ENCODE peak calls at places on chromosome 6, in nine cellular contexts. O is GM12864, Q is transverse colon, R is breast epithelium, T is lung, B is fibroblast of lung, C is ascending aorta, X is H1, U is heart left ventricle. Y is an unnamed sample.

GRCh38 chr6:16078064-16078463 is 50.8 kb upstream of the MYLIP start:
- DNase-seq in X (no peak), C (no peak), O (peak), U (no peak), B (no peak), T (no peak), R (no peak), Q (no peak), Y (no peak)

GRCh38 chr6:14871196-14871595 is 374.7 kb upstream of the JARID2 start:
- DNase-seq in X (no peak), C (no peak), B (peak), T (no peak), U (no peak), O (no peak), R (no peak), Q (no peak), Y (no peak)

GRCh38 chr6:148951662-148952061 is 204.8 kb downstream of the UST start:
- DNase-seq in R (no peak), O (no peak), X (no peak), U (no peak), T (no peak), Q (no peak), C (no peak), B (no peak), Y (no peak)

GRCh38 chr6:136546321-136546720 is 3.9 kb downstream of the MAP7 start:
- DNase-seq in T (no peak), O (no peak), Q (no peak), X (no peak), R (no peak), C (no peak), B (no peak), U (no peak), Y (no peak)

GRCh38 chr6:156883497-156884252 is 106.5 kb downstream of the ARID1B start:
- DNase-seq in R (no peak), X (no peak), Q (peak), U (no peak), C (no peak), T (peak), B (no peak), O (no peak), Y (no peak)

GRCh38 chr6:82862543-82862942 is 203.1 kb downstream of the UBE3D start:
- DNase-seq in B (peak), O (no peak), C (no peak), X (no peak), T (no peak), U (no peak), Q (no peak), R (no peak), Y (peak)

GRCh38 chr6:136952714-136953260 is 30.7 kb downstream of the SLC35D3 start:
- DNase-seq in Q (no peak), R (no peak), T (no peak), O (no peak), U (no peak), X (no peak), B (peak), C (no peak), Y (no peak)

GRCh38 chr6:148524509-148524908 is 181.9 kb downstream of the SASH1 start:
- DNase-seq in U (no peak), B (peak), R (no peak), T (no peak), O (no peak), X (no peak), C (peak), Q (no peak), Y (peak)

GRCh38 chr6:52697903-52698302 is 27.0 kb downstream of the TMEM14A start:
- DNase-seq in R (no peak), C (no peak), O (no peak), X (no peak), B (no peak), U (no peak), T (no peak), Q (no peak), Y (no peak)

GRCh38 chr6:85127179-85127498 is 322.7 kb upstream of the NT5E start:
- DNase-seq in B (no peak), O (no peak), Q (no peak), R (no peak), T (no peak), X (no peak), C (no peak), U (no peak), Y (no peak)

GRCh38 chr6:85129881-85130280 is 320.0 kb upstream of the NT5E start:
- DNase-seq in C (no peak), T (no peak), Q (no peak), U (no peak), R (no peak), X (no peak), O (no peak), B (no peak), Y (peak)

GRCh38 chr6:85127696-85128225 is 322.1 kb upstream of the NT5E start:
- DNase-seq in R (no peak), U (no peak), T (no peak), C (no peak), Q (no peak), X (no peak), O (no peak), B (no peak), Y (peak)

GRCh38 chr6:85124472-85125428 is 325.1 kb upstream of the NT5E start:
- DNase-seq in B (no peak), C (no peak), O (no peak), U (no peak), R (no peak), Q (no peak), X (no peak), T (no peak), Y (peak)

DNA sequence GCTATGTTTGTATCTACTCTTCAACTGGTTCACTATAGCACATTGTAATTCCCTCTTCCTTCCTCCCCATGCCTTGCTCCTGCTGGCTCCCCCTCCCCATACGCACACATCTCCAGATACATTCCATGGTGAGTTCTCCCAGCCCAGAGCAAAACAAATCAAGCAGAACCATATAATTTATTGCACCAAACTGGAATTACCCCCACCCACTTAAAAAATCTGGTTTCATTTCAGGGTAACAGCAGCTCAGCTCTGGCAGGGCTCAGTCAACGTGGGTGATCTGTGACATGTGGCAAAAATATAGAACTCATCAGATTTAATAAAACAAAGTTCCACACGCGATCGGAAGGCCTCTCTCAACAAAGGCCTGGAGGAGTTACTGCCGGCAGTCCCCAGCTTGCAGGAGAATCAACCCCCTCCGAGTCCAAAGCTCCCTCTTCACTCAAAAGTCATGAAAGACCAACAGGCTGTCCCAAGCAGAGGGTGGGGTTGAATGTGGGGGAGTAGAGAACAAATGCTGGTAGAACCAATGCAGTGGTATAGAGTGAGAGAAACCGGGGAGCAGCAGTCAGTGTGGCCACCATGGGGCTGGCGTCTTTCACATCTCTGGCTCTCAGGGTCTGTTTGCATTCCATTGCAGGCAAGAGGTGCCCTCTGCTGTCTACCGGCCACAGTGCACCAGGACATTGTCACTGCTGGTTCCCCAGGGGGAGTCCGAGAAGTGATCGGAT is 323.3 kb upstream of the NT5E start:
- DNase-seq in U (peak), T (peak), Q (peak), R (no peak), B (peak), C (peak), O (no peak), X (peak), Y (peak)
- TF ChIP-seq CTCF in U (no peak), T (no peak), Q (peak), R (no peak), B (peak), C (peak), O (peak), X (peak), Y (peak)

GRCh38 chr6:56902551-56903464 is 52.1 kb upstream of the BEND6 start:
- DNase-seq in B (peak), O (no peak), Q (no peak), R (no peak), T (no peak), C (no peak), X (no peak), U (no peak), Y (peak)
- H3K4me3 ChIP-seq in B (no peak), O (no peak), Q (no peak), R (peak), T (no peak), C (no peak), X (no peak), U (no peak), Y (peak)

GRCh38 chr6:25028346-25028745 is 92.6 kb upstream of the RIPOR2 start:
- DNase-seq in B (no peak), U (no peak), X (no peak), Q (no peak), O (no peak), R (no peak), T (no peak), C (no peak), Y (no peak)

GRCh38 chr6:25026723-25027122 is 91.0 kb upstream of the RIPOR2 start:
- DNase-seq in U (no peak), B (no peak), X (no peak), Q (no peak), T (peak), R (no peak), O (no peak), C (no peak), Y (no peak)

GRCh38 chr6:25025248-25025918 is 89.6 kb upstream of the RIPOR2 start:
- DNase-seq in O (no peak), Q (no peak), T (no peak), U (no peak), C (no peak), X (no peak), B (no peak), R (no peak), Y (no peak)

GRCh38 chr6:25025919-25026301 is 90.2 kb upstream of the RIPOR2 start:
- DNase-seq in X (no peak), R (no peak), Q (no peak), O (no peak), T (no peak), B (peak), C (no peak), U (no peak), Y (no peak)

GRCh38 chr6:25027221-25027916 is 91.6 kb upstream of the RIPOR2 start:
- DNase-seq in X (no peak), C (no peak), Q (peak), B (no peak), R (no peak), T (peak), O (peak), U (no peak), Y (no peak)
- TF ChIP-seq CTCF in X (peak), C (no peak), Q (peak), B (no peak), R (no peak), T (no peak), O (peak), U (no peak), Y (no peak)

DNA sequence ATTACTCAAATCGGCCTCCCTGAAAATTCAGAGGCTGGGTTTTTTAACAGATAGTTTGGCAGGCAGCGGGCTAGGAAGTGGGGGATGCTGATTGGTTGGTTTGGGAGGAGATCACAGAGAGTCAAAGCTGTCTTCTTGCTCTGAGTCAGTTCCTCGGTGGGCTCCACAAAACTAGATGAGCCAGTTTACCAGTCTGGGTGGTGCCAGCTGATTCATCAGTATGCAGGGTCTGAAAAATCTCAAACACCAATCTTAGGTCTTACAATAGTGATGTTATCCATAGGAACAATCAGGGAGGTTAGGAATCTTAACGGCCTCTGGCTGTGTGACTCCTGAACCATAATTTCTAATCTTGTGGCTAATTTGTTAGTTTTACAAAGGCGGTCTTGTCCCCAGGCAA is 190.7 kb downstream of the C6orf118 start:
- DNase-seq in O (no peak), Q (no peak), R (no peak), X (no peak), C (no peak), B (no peak), U (no peak), T (no peak), Y (no peak)
- H3K4me3 ChIP-seq in O (no peak), Q (no peak), R (no peak), X (no peak), C (no peak), B (no peak), U (no peak), T (no peak), Y (no peak)

DNA sequence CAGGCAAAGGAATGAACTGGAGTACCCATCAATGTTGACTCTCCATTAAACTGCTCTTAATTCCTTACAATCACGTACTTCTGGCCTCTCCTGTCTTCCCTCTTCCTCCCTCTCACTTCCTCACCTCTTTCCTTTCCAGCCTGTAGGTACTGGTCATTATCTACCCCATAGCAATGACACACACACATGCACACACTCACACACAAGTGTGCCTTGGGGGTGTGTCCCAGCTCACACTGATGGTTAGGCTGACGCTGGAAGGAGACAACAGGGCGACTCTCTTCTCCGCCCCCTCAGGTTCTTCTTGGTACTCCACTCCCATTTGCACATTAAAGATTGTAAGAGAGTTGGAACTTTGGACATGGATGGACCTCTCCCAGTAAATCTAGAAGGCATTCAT is 14.0 kb upstream of the SERPINB9 start:
- DNase-seq in C (peak), T (peak), B (no peak), R (no peak), U (no peak), Q (no peak), X (peak), O (no peak), Y (no peak)
- TF ChIP-seq CTCF in C (no peak), T (no peak), B (no peak), R (no peak), U (no peak), Q (peak), X (peak), O (peak), Y (no peak)

DNA sequence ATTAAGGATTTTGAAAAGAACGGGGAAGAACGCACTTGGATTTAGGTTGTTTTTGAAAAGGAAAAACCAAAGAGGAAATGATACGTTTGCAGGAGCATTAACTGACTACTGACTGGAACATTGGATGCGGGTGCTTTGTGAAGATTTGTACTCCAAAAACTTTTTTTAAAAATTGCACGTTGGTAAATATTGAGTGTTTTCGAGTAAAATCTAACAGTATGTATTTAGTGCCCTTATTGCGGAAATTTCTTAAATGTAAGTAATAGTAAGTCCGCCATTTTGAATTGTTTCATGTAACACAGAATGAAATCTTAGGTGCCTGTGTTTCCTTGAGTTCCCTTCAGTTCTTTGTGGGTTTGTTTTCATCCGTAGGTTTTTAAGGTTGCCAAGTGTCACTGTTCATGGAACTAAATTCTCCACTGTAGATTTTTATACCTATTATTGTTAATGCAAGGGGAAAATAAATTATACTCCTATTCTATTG is 15.2 kb upstream of the LIN28B start:
- DNase-seq in X (no peak), U (no peak), T (no peak), R (no peak), C (no peak), O (no peak), B (no peak), Q (no peak), Y (no peak)
- H3K4me3 ChIP-seq in X (peak), U (peak), T (no peak), R (peak), C (peak), O (no peak), B (peak), Q (no peak), Y (peak)

GRCh38 chr6:17197607-17198006 is 83.6 kb upstream of the RBM24 start:
- DNase-seq in Q (no peak), O (no peak), X (no peak), B (no peak), C (no peak), U (no peak), R (no peak), T (no peak), Y (no peak)

GRCh38 chr6:17204548-17204947 is 76.6 kb upstream of the RBM24 start:
- DNase-seq in X (no peak), C (no peak), B (no peak), Q (no peak), O (no peak), R (no peak), T (no peak), U (no peak), Y (no peak)

GRCh38 chr6:17202526-17202925 is 78.6 kb upstream of the RBM24 start:
- DNase-seq in O (no peak), C (no peak), X (no peak), R (no peak), B (no peak), T (no peak), Q (peak), U (no peak), Y (no peak)

GRCh38 chr6:17200395-17200794 is 80.8 kb upstream of the RBM24 start:
- DNase-seq in R (no peak), U (no peak), T (no peak), C (no peak), O (no peak), X (peak), B (no peak), Q (no peak), Y (no peak)
- TF ChIP-seq CTCF in R (no peak), U (no peak), T (no peak), C (no peak), O (no peak), X (peak), B (no peak), Q (no peak), Y (no peak)

DNA sequence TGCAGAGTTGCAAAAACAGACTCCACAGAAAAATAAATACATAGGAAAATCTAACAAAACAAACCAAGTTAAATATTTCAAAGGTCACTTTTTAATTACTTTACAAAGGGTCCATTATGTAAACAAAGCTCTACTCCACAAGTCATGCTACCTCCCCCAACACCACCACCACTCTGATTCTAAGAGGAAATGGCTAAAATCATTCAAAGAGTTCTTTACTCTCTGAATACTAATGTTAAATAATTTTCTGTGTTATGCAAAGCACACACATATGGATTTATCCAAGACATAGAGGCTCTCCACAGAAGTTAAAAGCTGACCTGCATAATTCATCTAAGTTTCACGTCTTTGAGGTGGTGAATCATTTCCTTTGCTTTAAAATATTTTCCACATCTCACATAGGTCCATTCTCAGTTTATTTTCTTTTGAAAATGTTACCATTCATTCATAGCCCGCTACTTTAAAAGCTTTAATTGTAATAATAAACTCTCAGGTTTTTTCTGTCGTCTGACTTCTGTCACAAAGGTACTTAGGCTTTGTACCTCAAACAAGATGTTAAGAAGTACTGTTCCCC is 56.0 kb downstream of the KIF6 start:
- DNase-seq in Q (no peak), C (no peak), O (no peak), B (peak), R (no peak), U (no peak), X (no peak), T (no peak), Y (no peak)
- H3K4me3 ChIP-seq in Q (no peak), C (no peak), O (no peak), B (no peak), R (no peak), U (no peak), X (peak), T (no peak), Y (no peak)

GRCh38 chr6:36546958-36547645 is at the start of gene STK38:
- DNase-seq in X (peak), U (peak), Q (peak), B (peak), T (peak), R (peak), C (peak), O (peak), Y (peak)
- TF ChIP-seq CTCF in X (no peak), U (no peak), Q (no peak), B (no peak), T (no peak), R (no peak), C (no peak), O (peak), Y (no peak)